ENCODE peak calls at places on chromosomes 12 and 14, in four cellular contexts. R is IMR-90, Y is sigmoid colon, G is stomach. A is an unnamed sample.
A peak's percentile ranks its signal among the peaks of the same experiment; 100 is the strongest.

GRCh38 chr14:90567991-90568390 is 171.2 kb downstream of the CALM1 start:
- DNase-seq in Y (peak; percentile 66), G (no peak), R (no peak), A (no peak)

GRCh38 chr14:44803239-44803905 is 158.4 kb downstream of the KLHL28 start:
- DNase-seq in Y (no peak), G (no peak), R (peak; percentile 64), A (peak; percentile 67)

GRCh38 chr12:81644503-81644902 is 114.6 kb downstream of the PPFIA2 start:
- DNase-seq in Y (no peak), R (peak; percentile 36), G (no peak), A (peak; percentile 63)

GRCh38 chr12:89730060-89730459 is 21.4 kb upstream of the ATP2B1 start:
- DNase-seq in G (no peak), Y (no peak), R (no peak), A (no peak)

GRCh38 chr12:93178154-93178878 is 199.4 kb upstream of the NUDT4 start:
- DNase-seq in Y (no peak), G (no peak), R (no peak), A (no peak)

GRCh38 chr12:93197067-93197593 is 180.6 kb upstream of the NUDT4 start:
- DNase-seq in Y (no peak), R (peak; percentile 54), G (no peak), A (peak; percentile 10)

GRCh38 chr12:69548687-69549086 is 36.6 kb upstream of the CCT2 start:
- DNase-seq in Y (no peak), G (no peak), R (no peak), A (no peak)

GRCh38 chr12:22543246-22544037 is 900 bp downstream of the C2CD5 start:
- DNase-seq in R (peak; percentile 8), Y (peak; percentile 74), G (peak; percentile 58), A (peak; percentile 29)

GRCh38 chr12:100826323-100826722 is 31.7 kb downstream of the ANO4 start:
- DNase-seq in Y (no peak), G (peak; percentile 25), R (peak; percentile 58), A (peak; percentile 33)

GRCh38 chr14:23435540-23436326 is at the start of gene MYH7:
- DNase-seq in R (no peak), Y (peak; percentile 46), G (no peak), A (no peak)

GRCh38 chr14:59566725-59567124 is 9.9 kb downstream of the CCDC175 start:
- DNase-seq in G (no peak), Y (no peak), R (no peak), A (no peak)

GRCh38 chr12:90999946-91000345 is 4.8 kb downstream of the EPYC start:
- DNase-seq in R (peak; percentile 48), Y (no peak), G (no peak), A (peak; percentile 65)

GRCh38 chr12:4197922-4198763 is 75.4 kb upstream of the CCND2 start:
- DNase-seq in G (no peak), R (no peak), Y (no peak), A (no peak)

GRCh38 chr12:31815096-31815495 is 86.3 kb upstream of the AMN1 start:
- DNase-seq in Y (no peak), G (no peak), R (no peak), A (no peak)

GRCh38 chr12:90026516-90026915 is 317.9 kb upstream of the ATP2B1 start:
- DNase-seq in G (no peak), R (no peak), Y (no peak), A (no peak)

GRCh38 chr14:71923471-71923870 is 8.8 kb upstream of the RGS6 start:
- DNase-seq in G (no peak), Y (no peak), R (no peak), A (no peak)

GRCh38 chr12:75933136-75933535 is 98.4 kb downstream of the PHLDA1 start:
- DNase-seq in G (no peak), Y (no peak), R (peak; percentile 96), A (peak; percentile 95)

GRCh38 chr12:113844495-113845175 is 121.5 kb downstream of the RBM19 start:
- DNase-seq in R (no peak), G (no peak), Y (no peak), A (no peak)

GRCh38 chr12:110046451-110047187 is 1.7 kb downstream of the C12orf76 start:
- DNase-seq in Y (no peak), G (no peak), R (no peak), A (no peak)

GRCh38 chr12:71045781-71046180 is 112.0 kb downstream of the TSPAN8 start:
- DNase-seq in G (no peak), Y (no peak), R (no peak), A (no peak)

GRCh38 chr12:28611115-28611435 is 420.8 kb downstream of the CCDC91 start:
- DNase-seq in R (peak; percentile 93), Y (no peak), G (no peak), A (peak; percentile 80)

GRCh38 chr12:93519859-93520258 is 52.5 kb downstream of the MRPL42 start:
- DNase-seq in G (no peak), R (no peak), Y (no peak), A (no peak)

GRCh38 chr12:62640910-62641448 is 174.4 kb downstream of the MON2 start:
- DNase-seq in G (no peak), R (peak; percentile 68), Y (no peak), A (no peak)

GRCh38 chr14:89920041-89920440 is 34.5 kb downstream of the EFCAB11 start:
- DNase-seq in R (peak; percentile 70), Y (no peak), G (no peak), A (no peak)

GRCh38 chr14:49549881-49550280 is 36.3 kb downstream of the RPS29 start:
- DNase-seq in G (no peak), R (peak; percentile 44), Y (no peak), A (peak; percentile 59)

GRCh38 chr14:32382704-32383103 is 53.6 kb downstream of the AKAP6 start:
- DNase-seq in Y (no peak), G (no peak), R (no peak), A (peak; percentile 50)

GRCh38 chr12:49623142-49623899 is at the start of gene PRPF40B:
- DNase-seq in G (peak; percentile 93), Y (peak; percentile 95), R (peak; percentile 73), A (peak; percentile 63)

GRCh38 chr14:74593241-74593985 is 18.6 kb downstream of the LTBP2 start:
- DNase-seq in R (no peak), Y (no peak), G (no peak), A (no peak)

GRCh38 chr14:26597136-26598080 is at the start of gene NOVA1:
- DNase-seq in Y (peak; percentile 72), G (no peak), R (no peak), A (no peak)

GRCh38 chr14:69247691-69248440 is 12.1 kb upstream of the GALNT16 start:
- DNase-seq in Y (peak; percentile 92), G (no peak), R (peak; percentile 94), A (no peak)

GRCh38 chr12:46811185-46811584 is 14.6 kb downstream of the SLC38A4 start:
- DNase-seq in Y (no peak), R (no peak), G (no peak), A (no peak)

GRCh38 chr12:77608157-77608755 is 222.4 kb upstream of the NAV3 start:
- DNase-seq in R (no peak), G (no peak), Y (no peak), A (no peak)

GRCh38 chr14:95026851-95027463 is 130.4 kb downstream of the DICER1 start:
- DNase-seq in Y (peak; percentile 46), G (no peak), R (no peak), A (no peak)

GRCh38 chr12:50566066-50566465 is 61.3 kb downstream of the DIP2B start:
- DNase-seq in Y (no peak), G (no peak), R (no peak), A (no peak)

GRCh38 chr14:75205586-75205985 is 29.2 kb upstream of the TMED10 start:
- DNase-seq in Y (no peak), G (no peak), R (peak; percentile 77), A (peak; percentile 89)

GRCh38 chr12:46218509-46219095 is 50.2 kb downstream of the SLC38A1 start:
- DNase-seq in R (no peak), Y (no peak), G (no peak), A (peak; percentile 58)

DNA sequence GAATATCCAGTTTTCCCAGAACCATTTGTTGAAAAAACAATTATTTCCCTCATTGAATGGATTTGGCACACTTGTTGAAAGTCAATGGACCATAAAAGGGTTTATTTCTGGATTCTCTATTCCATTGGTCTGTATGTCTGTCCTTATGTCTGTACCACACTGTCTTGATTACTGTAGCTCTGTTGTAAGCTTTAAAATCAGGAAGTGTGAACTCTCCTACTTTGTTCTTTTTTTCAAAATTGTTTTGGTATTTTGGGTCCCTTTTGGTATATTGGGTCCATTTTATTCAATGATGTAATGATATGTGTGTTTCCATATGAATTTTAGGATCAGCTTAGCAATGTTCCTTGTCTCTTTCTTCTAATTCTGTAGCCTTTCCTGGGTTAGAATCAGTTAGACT is 64.8 kb downstream of the PPP2R5C start:
- DNase-seq in Y (no peak), G (no peak), R (no peak), A (no peak)
- H3K4me3 ChIP-seq in Y (no peak overlapping the region), G (no peak overlapping the region), R (no peak overlapping the region), A (no peak overlapping the region)

DNA sequence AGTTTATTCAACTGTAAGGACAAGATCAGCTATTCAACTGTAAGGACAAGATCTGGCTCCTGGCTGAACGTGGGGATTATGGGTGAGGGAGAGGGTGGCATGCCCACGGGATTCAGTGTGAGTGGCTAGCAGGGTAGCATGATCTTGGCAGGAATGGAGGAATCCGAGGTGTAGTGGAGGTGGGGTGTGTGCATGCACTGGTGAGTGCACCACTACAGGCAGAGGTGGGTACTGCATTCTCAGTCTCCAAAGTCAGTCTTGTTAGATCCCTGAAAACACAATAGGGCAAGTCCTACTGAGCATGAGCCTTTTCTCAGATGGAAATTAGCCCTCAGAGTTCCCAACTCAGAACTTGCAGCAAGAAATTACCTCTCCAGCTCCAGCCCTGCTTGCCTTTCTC is 32.2 kb upstream of the DCD start:
- DNase-seq in Y (no peak), G (peak; percentile 37), R (peak; percentile 10), A (peak; percentile 37)
- TF ChIP-seq CTCF in Y (no peak), G (no peak), R (peak; percentile 24), A (peak; percentile 65)

GRCh38 chr12:55942577-55943136 is 11.7 kb downstream of the DGKA start:
- DNase-seq in R (no peak), Y (no peak), G (no peak), A (no peak)
- H3K36me3 ChIP-seq in R (peaks cover 39% of the 10 kb centered on the region), Y (peaks cover 33% of the 10 kb centered on the region), G (peaks cover 80% of the 10 kb centered on the region), A (peaks cover 39% of the 10 kb centered on the region)

GRCh38 chr14:88325883-88326282 is 2.8 kb upstream of the KCNK10 start:
- DNase-seq in Y (no peak), G (no peak), R (no peak), A (no peak)

GRCh38 chr14:88321692-88322504 is 1.2 kb downstream of the KCNK10 start:
- DNase-seq in G (no peak), Y (no peak), R (no peak), A (no peak)

GRCh38 chr14:88323520-88324199 is 591 bp upstream of the KCNK10 start:
- DNase-seq in G (no peak), Y (no peak), R (peak; percentile 1), A (no peak)

GRCh38 chr14:88322505-88323085 is 474 bp downstream of the KCNK10 start:
- DNase-seq in Y (no peak), R (no peak), G (no peak), A (no peak)

DNA sequence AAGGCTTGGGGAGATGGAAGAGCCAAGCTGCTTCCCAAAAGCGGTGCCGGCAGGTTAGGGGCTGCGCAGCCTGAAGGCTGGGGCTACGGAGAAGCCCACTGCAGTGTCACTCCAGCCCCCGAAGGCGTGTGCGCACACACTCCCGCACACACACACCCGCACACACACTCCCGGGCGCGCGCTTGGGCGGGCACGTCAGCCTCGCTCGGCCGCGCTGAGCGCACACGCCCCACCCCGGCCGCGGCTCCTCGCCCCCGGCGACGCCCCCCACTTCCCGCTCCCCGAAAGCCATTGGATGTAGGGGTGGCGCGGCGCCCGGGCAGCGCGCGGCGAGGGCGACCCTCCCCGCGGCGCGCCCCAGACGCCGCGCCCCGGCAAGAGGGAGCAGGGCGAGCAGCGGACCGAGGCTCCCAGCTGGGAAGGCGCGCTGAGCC is at the start of gene KCNK10:
- DNase-seq in Y (no peak), G (no peak), R (no peak), A (no peak)
- H3K4me3 ChIP-seq in Y (peak within 1 kb of the TSS; percentile 17), G (peak within 1 kb of the TSS; percentile 45), R (peak within 1 kb of the TSS; percentile 24), A (no peak within 1 kb of the TSS)

GRCh38 chr14:67943947-67944346 is 124.4 kb downstream of the RAD51B start:
- DNase-seq in Y (peak; percentile 94), R (peak; percentile 87), G (peak; percentile 68), A (peak; percentile 69)
- TF ChIP-seq CTCF in Y (peak; percentile 87), R (peak; percentile 87), G (no peak), A (peak; percentile 54)